ENCODE peak calls at places on chromosomes 6 and 20, in ten cellular contexts. I is NCI-H345; R is left ventricle myocardium superior; U is lung microvascular endothelial cell; Y is NCI-H1092 treated with DMSO at 0.1 percent for 48 hours; S is GM12878; O is GM23248; Q is nucleus accumbens; P is NCI-H2081; A is activated CD4-positive, alpha-beta T cell treated with anti-CD3 and anti-CD28 coated beads, Interleukin-2, amount 50 U/mL, for 24 hours. K is an unnamed sample.

GRCh38 chr20:32150291-32150848 is 40.9 kb downstream of the TM9SF4 start:
- DNase-seq in I (no peak), R (no peak), U (no peak), Y (no peak), S (no peak), O (no peak), Q (no peak), P (no peak), A (no peak), K (no peak)

GRCh38 chr6:20409427-20409971 is 7.8 kb downstream of the E2F3 start:
- DNase-seq in I (no peak), R (no peak), U (no peak), Y (no peak), S (peak), O (no peak), Q (no peak), P (no peak), A (no peak), K (no peak)

GRCh38 chr20:5780233-5781217 is 30.3 kb downstream of the SHLD1 start:
- DNase-seq in I (no peak), R (no peak), U (no peak), Y (no peak), S (no peak), O (peak), Q (no peak), P (no peak), A (no peak), K (no peak)

GRCh38 chr6:127225497-127225896 is 41.2 kb upstream of the RNF146 start:
- DNase-seq in I (no peak), R (no peak), U (no peak), Y (no peak), S (no peak), O (no peak), Q (no peak), P (no peak), A (no peak), K (no peak)

GRCh38 chr6:36829919-36830544 is 9.2 kb downstream of the CPNE5 start:
- DNase-seq in I (peak), R (peak), U (peak), Y (peak), S (no peak), O (no peak), Q (peak), P (peak), A (no peak), K (peak)

GRCh38 chr6:32852018-32852843 is 1.3 kb downstream of the TAP1 start:
- DNase-seq in I (no peak), R (peak), U (peak), Y (no peak), S (no peak), O (peak), Q (no peak), P (no peak), A (no peak), K (no peak)

GRCh38 chr6:113823916-113824315 is 33.2 kb upstream of the MARCKS start:
- DNase-seq in I (no peak), R (no peak), U (no peak), Y (no peak), S (no peak), O (no peak), Q (no peak), P (no peak), A (no peak), K (no peak)

GRCh38 chr6:164151762-164152161 is 737.2 kb downstream of the QKI start:
- DNase-seq in I (no peak), R (no peak), U (no peak), Y (no peak), S (no peak), O (no peak), Q (no peak), P (peak), A (no peak), K (no peak)

GRCh38 chr6:166543603-166544293 is 42.7 kb downstream of the RAMACL start:
- DNase-seq in I (no peak), R (no peak), U (no peak), Y (no peak), S (no peak), O (no peak), Q (no peak), P (no peak), A (no peak), K (no peak)

GRCh38 chr20:38175221-38176030 is 10.4 kb upstream of the TGM2 start:
- DNase-seq in I (no peak), R (no peak), U (peak), Y (no peak), S (no peak), O (no peak), Q (no peak), P (no peak), A (no peak), K (no peak)

GRCh38 chr20:33282991-33283555 is at the start of gene BPIFB1:
- DNase-seq in I (no peak), R (no peak), U (no peak), Y (no peak), S (no peak), O (no peak), Q (no peak), P (no peak), A (no peak), K (no peak)

GRCh38 chr20:58023781-58024180 is 204.7 kb downstream of the ANKRD60 start:
- DNase-seq in I (no peak), R (no peak), U (no peak), Y (no peak), S (no peak), O (no peak), Q (no peak), P (no peak), A (no peak), K (no peak)

GRCh38 chr20:44560229-44560628 is 22.1 kb upstream of the PKIG start:
- DNase-seq in I (no peak), R (no peak), U (no peak), Y (no peak), S (no peak), O (no peak), Q (no peak), P (no peak), A (no peak), K (no peak)

GRCh38 chr20:18252597-18253451 is 35.5 kb upstream of the ZNF133 start:
- DNase-seq in I (no peak), R (no peak), U (no peak), Y (no peak), S (no peak), O (peak), Q (no peak), P (no peak), A (no peak), K (no peak)

K was measured in anterior cingulate cortex.